ENCODE peak calls at places on chromosomes 4 and X, in ten cellular contexts. N is A549, J is ascending aorta, S is psoas muscle, V is upper lobe of right lung, R is lower lobe of right lung, Q is right atrium auricular region, T is cardiac muscle cell, K is uterus, P is foreskin keratinocyte. X is an unnamed sample.
A peak's percentile ranks its signal among the peaks of the same experiment; 100 is the strongest.

GRCh38 chr4:1112174-1112820 is 1.1 kb downstream of the RNF212 start:
- DNase-seq in V (no peak), Q (no peak), R (no peak), T (no peak), S (no peak), N (no peak), P (no peak), K (no peak), J (no peak), X (no peak)

GRCh38 chrX:154328646-154329045 is 33.1 kb downstream of the TKTL1 start:
- DNase-seq in T (no peak), Q (no peak), R (no peak), N (no peak), S (no peak), K (no peak), V (no peak), J (no peak), P (no peak), X (no peak)

GRCh38 chr4:31803511-31804195 is 1083.5 kb downstream of the PCDH7 start:
- DNase-seq in V (no peak), R (no peak), Q (no peak), J (no peak), P (no peak), K (no peak), S (no peak), N (no peak), T (peak; percentile 52), X (no peak)

GRCh38 chr4:15414601-15415091 is 13.2 kb upstream of the C1QTNF7 start:
- DNase-seq in R (no peak), V (no peak), N (no peak), K (no peak), Q (no peak), T (no peak), S (no peak), J (no peak), P (no peak), X (no peak)

GRCh38 chr4:104649631-104650030 is 154.9 kb upstream of the CXXC4 start:
- DNase-seq in J (no peak), P (no peak), S (no peak), R (no peak), V (no peak), Q (no peak), N (no peak), T (no peak), K (no peak), X (no peak)

GRCh38 chrX:154135458-154136229 is 8.4 kb upstream of the OPN1LW start:
- DNase-seq in S (no peak), P (no peak), J (no peak), K (no peak), T (no peak), Q (no peak), N (no peak), V (no peak), R (no peak), X (no peak)

GRCh38 chr4:168846414-168846813 is 163.6 kb downstream of the CBR4 start:
- DNase-seq in P (no peak), Q (no peak), R (no peak), V (no peak), S (no peak), T (no peak), J (no peak), K (no peak), N (no peak), X (no peak)

GRCh38 chr4:157582141-157582540 is 361.6 kb downstream of the GRIA2 start:
- DNase-seq in R (no peak), J (no peak), T (no peak), Q (no peak), K (no peak), N (no peak), P (no peak), S (no peak), V (no peak), X (no peak)

GRCh38 chr4:52202931-52203330 is 151.8 kb downstream of the SPATA18 start:
- DNase-seq in N (no peak), T (no peak), J (no peak), K (no peak), P (no peak), S (no peak), R (no peak), Q (no peak), V (no peak), X (no peak)

GRCh38 chr4:142314686-142315085 is 531.4 kb downstream of the INPP4B start:
- DNase-seq in Q (no peak), P (no peak), J (no peak), R (no peak), K (no peak), V (no peak), T (no peak), S (no peak), N (no peak), X (no peak)

GRCh38 chr4:52865305-52865704 is 3.2 kb downstream of the RASL11B start:
- DNase-seq in K (no peak), N (no peak), S (no peak), V (no peak), T (no peak), J (no peak), P (no peak), Q (no peak), R (no peak), X (no peak)

GRCh38 chr4:7987148-7987989 is 47.7 kb upstream of the AFAP1 start:
- DNase-seq in V (peak; percentile 79), Q (peak; percentile 75), P (peak; percentile 56), R (peak; percentile 69), J (no peak), S (peak; percentile 64), N (peak; percentile 41), K (peak; percentile 63), T (peak; percentile 86), X (peak; percentile 80)

GRCh38 chr4:7650606-7651400 is 216.1 kb upstream of the PSAPL1 start:
- DNase-seq in T (peak; percentile 57), J (no peak), S (no peak), V (peak; percentile 60), P (peak; percentile 69), N (no peak), R (peak; percentile 44), K (no peak), Q (no peak), X (peak; percentile 86)

GRCh38 chrX:119583431-119584059 is 9.2 kb downstream of the UBE2A start:
- DNase-seq in V (no peak), S (no peak), R (no peak), N (no peak), P (no peak), J (no peak), T (no peak), Q (no peak), K (no peak), X (no peak)

GRCh38 chr4:149896428-149896827 is 80.8 kb upstream of the IQCM start:
- DNase-seq in V (no peak), S (no peak), K (no peak), R (no peak), Q (no peak), J (no peak), P (no peak), N (no peak), T (peak; percentile 26), X (peak; percentile 56)
- TF ChIP-seq CTCF in V (no peak), S (no peak), K (no peak), R (peak; percentile 16), Q (no peak), J (no peak), P (peak; percentile 81), N (no peak), T (peak; percentile 52), X (peak; percentile 58)

DNA sequence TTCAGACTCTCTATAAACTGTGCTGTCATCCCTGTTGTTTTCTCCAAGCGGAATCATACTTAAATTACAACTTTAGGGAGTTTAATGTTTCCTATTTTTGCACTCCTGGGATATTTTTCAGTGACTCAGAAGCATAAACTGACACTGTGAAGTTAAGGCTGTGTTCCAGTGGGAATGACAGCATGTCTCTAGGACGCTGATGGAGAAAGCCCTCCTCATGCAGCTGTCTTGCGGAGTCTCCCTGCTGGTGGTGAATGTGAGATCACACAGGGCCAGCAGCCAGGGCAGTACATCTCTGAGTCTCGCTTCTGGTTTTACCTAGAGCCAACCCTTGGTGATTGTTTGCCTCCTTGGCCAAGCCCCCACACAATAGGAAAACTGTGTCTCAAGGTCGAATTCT is 53.3 kb downstream of the NFKB1 start:
- DNase-seq in K (peak; percentile 66), J (no peak), Q (peak; percentile 78), V (no peak), S (peak; percentile 78), T (no peak), P (no peak), N (no peak), R (no peak), X (peak; percentile 16)
- H3K4me1 ChIP-seq in K (no peaks in the 10 kb centered on the region), J (no peaks in the 10 kb centered on the region), Q (peaks cover 43% of the 10 kb centered on the region), V (peaks cover 20% of the 10 kb centered on the region), S (peaks cover 38% of the 10 kb centered on the region), T (peaks cover 27% of the 10 kb centered on the region), P (peaks cover 16% of the 10 kb centered on the region), N (peaks cover 8% of the 10 kb centered on the region), R (peaks cover 25% of the 10 kb centered on the region), X (peaks cover 16% of the 10 kb centered on the region)

GRCh38 chr4:76830612-76831474 is 67.1 kb downstream of the SOWAHB start:
- DNase-seq in V (no peak), S (no peak), R (no peak), N (peak; percentile 43), J (no peak), K (peak; percentile 23), T (peak; percentile 22), P (peak; percentile 45), Q (peak; percentile 69), X (peak; percentile 50)
- H3K27ac ChIP-seq in V (peak overlapping the region; percentile 75), S (peak overlapping the region; percentile 61), R (peak overlapping the region; percentile 78), N (peak overlapping the region; percentile 78), J (peak overlapping the region; percentile 84), K (peak overlapping the region; percentile 65), T (no peak overlapping the region), P (no peak overlapping the region), Q (peak overlapping the region; percentile 68), X (no peak overlapping the region)

GRCh38 chrX:66030505-66031317 is 9.2 kb downstream of the VSIG4 start:
- DNase-seq in K (no peak), S (no peak), N (no peak), Q (no peak), P (no peak), R (no peak), V (no peak), J (no peak), T (peak; percentile 15), X (peak; percentile 47)
- TF ChIP-seq CTCF in K (peak; percentile 6), S (peak; percentile 32), N (no peak), Q (peak; percentile 30), P (peak; percentile 50), R (peak; percentile 47), V (peak; percentile 51), J (no peak), T (peak; percentile 59), X (peak; percentile 63)

X was measured in neural progenitor cell.